ENCODE peak calls at places on chromosomes 16 and 17, in seven cellular contexts. H, P, U, K, E, B and A are unnamed samples.

GRCh38 chr17:77741109-77741508 is 217.4 kb upstream of the TNRC6C start:
- DNase-seq in H (no peak), P (no peak), U (no peak), K (no peak), E (no peak), B (no peak), A (no peak)

GRCh38 chr16:89365044-89365467 is 125.3 kb downstream of the ANKRD11 start:
- DNase-seq in H (no peak), P (no peak), U (no peak), K (no peak), E (no peak), B (no peak), A (no peak)

GRCh38 chr16:85234310-85235235 is 122.3 kb upstream of the CIBAR2 start:
- DNase-seq in H (peak), P (peak), U (peak), K (peak), E (peak), B (no peak), A (peak)

GRCh38 chr16:31129568-31130335 is 5.8 kb downstream of the PRSS8 start:
- DNase-seq in H (no peak), P (no peak), U (peak), K (peak), E (no peak), B (no peak), A (peak)

GRCh38 chr16:76583466-76583865 is 306.3 kb downstream of the CNTNAP4 start:
- DNase-seq in H (no peak), P (no peak), U (peak), K (peak), E (no peak), B (no peak), A (no peak)

GRCh38 chr16:62135903-62136302 is 99.7 kb upstream of the CDH8 start:
- DNase-seq in H (no peak), P (no peak), U (no peak), K (no peak), E (no peak), B (no peak), A (no peak)

GRCh38 chr16:4783951-4784336 is 4.2 kb downstream of the SEPTIN12 start:
- DNase-seq in H (no peak), P (no peak), U (no peak), K (no peak), E (no peak), B (no peak), A (no peak)

GRCh38 chr17:20010099-20010863 is 1.1 kb downstream of the SPECC1 start:
- DNase-seq in H (peak), P (peak), U (peak), K (peak), E (no peak), B (no peak), A (peak)

GRCh38 chr17:58172369-58173071 is 5.7 kb downstream of the OR4D2 start:
- DNase-seq in H (no peak), P (peak), U (no peak), K (no peak), E (no peak), B (peak), A (no peak)

GRCh38 chr17:27797390-27798091 is 2.8 kb downstream of the NOS2 start:
- DNase-seq in H (peak), P (peak), U (no peak), K (no peak), E (no peak), B (no peak), A (no peak)

GRCh38 chr16:57062329-57062728 is 30.1 kb upstream of the CPNE2 start:
- DNase-seq in H (no peak), P (peak), U (no peak), K (no peak), E (no peak), B (no peak), A (no peak)

GRCh38 chr16:57061084-57061905 is 31.1 kb upstream of the CPNE2 start:
- DNase-seq in H (peak), P (peak), U (peak), K (peak), E (peak), B (no peak), A (peak)

GRCh38 chr16:57058291-57058861 is 34.0 kb upstream of the CPNE2 start:
- DNase-seq in H (no peak), P (no peak), U (no peak), K (no peak), E (no peak), B (no peak), A (no peak)

GRCh38 chr16:57064995-57065394 is 27.4 kb upstream of the CPNE2 start:
- DNase-seq in H (no peak), P (no peak), U (no peak), K (no peak), E (no peak), B (no peak), A (no peak)

DNA sequence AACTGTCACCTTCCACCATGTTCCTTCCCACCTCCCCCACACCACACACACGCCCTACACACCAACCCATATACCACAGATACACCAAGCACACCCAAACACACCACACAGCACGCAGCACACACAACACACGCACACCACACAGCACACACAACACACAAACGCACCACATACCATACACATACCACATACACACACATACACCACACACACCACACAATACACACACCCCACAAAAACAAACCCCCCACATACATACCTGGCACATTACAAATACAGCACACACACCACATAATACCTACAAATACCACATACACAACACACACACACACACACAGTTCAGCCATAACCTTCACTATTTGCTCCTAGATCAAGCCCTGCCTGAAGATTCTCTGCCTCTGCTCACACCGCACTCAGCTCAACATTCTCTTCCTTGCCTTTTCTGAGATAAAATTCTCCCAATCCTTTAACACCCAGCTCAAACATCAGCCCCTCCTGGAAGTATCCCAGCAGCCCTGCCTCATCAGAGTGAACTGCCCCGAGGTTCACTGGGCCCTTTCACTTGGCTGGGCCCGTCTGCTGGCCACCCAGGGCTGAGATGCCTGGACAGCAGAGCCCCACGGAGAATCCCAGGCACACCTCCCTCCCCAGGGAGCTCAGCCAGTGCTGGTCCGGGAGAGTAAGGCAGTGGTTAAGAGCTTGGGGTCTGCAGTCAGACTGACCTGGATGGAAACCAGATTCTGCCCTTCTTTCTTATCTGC is 31.9 kb upstream of the CPNE2 start:
- DNase-seq in H (no peak), P (no peak), U (no peak), K (no peak), E (no peak), B (no peak), A (no peak)
- TF ChIP-seq POLR2A in H (no peak), P (no peak), U (no peak), K (no peak), E (no peak), B (peak), A (no peak)

GRCh38 chr17:10055251-10055975 is 143.0 kb downstream of the GAS7 start:
- DNase-seq in H (no peak), P (no peak), U (no peak), K (no peak), E (no peak), B (no peak), A (no peak)

GRCh38 chr17:10061131-10061581 is 137.2 kb downstream of the GAS7 start:
- DNase-seq in H (no peak), P (no peak), U (no peak), K (no peak), E (peak), B (no peak), A (no peak)

GRCh38 chr17:10060526-10060925 is 137.9 kb downstream of the GAS7 start:
- DNase-seq in H (no peak), P (no peak), U (no peak), K (no peak), E (no peak), B (no peak), A (no peak)

GRCh38 chr17:10059684-10060211 is 138.7 kb downstream of the GAS7 start:
- DNase-seq in H (peak), P (no peak), U (peak), K (no peak), E (no peak), B (peak), A (no peak)

GRCh38 chr17:10058924-10059683 is 139.3 kb downstream of the GAS7 start:
- DNase-seq in H (no peak), P (no peak), U (no peak), K (no peak), E (no peak), B (peak), A (no peak)
- TF ChIP-seq POLR2A in H (no peak), P (no peak), U (no peak), K (no peak), E (no peak), B (no peak), A (no peak)

DNA sequence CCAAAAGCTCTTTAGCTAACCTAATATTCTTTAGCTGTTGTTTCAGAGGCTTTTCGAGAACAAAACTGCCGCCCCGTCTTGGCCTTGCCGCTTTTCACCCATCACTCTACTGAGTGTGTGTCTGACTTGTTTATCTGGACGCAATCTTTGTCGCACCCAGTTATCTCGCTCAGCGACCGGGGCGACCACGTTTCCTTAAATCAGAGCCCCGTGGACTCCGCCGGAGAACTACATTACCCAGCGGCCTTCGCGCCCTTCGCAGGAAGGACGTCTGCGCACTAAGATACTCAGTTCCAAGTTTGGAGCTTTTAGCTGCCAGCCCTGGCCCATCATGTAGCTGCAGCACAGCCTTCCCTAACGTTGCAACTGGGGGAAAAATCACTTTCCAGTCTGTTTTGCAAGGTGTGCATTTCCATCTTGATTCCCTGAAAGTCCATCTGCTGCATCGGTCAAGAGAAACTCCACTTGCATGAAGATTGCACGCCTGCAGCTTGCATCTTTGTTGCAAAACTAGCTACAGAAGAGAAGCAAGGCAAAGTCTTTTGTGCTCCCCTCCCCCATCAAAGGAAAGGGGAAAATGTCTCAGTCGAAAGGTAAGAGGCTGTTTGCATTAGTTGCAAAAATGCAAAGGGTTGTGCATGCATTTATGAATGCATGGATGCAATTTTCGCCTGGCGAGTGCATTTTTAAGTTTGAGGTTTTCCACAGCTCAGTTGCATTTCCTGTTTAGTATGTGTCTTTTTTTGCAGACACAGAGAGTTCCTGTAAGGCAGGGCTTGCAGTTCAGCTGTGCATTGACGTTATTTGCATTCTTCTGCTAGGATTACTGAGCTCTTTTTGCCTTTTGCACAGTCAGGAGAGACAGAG is at the start of gene MAP2K6:
- DNase-seq in H (peak), P (peak), U (peak), K (peak), E (peak), B (peak), A (peak)
- TF ChIP-seq POLR2A in H (no peak), P (peak), U (no peak), K (no peak), E (no peak), B (peak), A (no peak)

DNA sequence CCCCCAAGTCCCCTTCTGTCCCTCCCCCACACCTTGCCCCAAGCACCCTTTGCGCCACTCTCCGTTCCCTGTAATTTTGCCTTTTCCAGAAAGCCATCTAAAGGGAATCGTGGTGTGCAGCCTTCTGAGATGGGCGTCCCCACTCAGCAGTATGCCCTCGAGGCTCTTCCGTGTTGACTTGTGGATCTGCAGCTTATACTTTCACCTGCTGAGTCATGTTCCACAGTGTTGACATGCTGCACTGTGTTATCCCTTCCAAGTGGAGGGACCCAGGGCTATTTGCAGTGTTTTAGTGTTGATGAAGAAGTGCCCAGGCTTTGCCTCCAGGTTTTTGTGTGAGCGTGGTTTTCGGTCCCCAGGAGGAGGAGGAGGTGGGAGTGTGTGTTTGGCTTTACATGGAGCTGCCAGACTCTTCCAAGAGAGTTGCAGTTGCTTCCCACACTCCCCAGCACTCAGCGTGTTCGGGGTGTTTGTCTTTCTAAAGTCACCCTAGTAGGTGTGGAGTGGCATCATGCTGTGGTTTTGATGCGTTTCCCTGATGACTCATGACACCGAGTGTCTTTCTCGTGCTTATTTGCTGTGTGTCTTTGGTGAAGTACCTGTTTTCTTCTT is 32.1 kb upstream of the JPT2 start:
- DNase-seq in H (no peak), P (peak), U (no peak), K (no peak), E (no peak), B (no peak), A (no peak)
- TF ChIP-seq POLR2A in H (no peak), P (no peak), U (no peak), K (no peak), E (no peak), B (no peak), A (no peak)

GRCh38 chr16:1333854-1334719 is 642 bp downstream of the BAIAP3 start:
- DNase-seq in H (no peak), P (no peak), U (no peak), K (no peak), E (no peak), B (no peak), A (no peak)

GRCh38 chr16:1334739-1335138 is 1.3 kb downstream of the BAIAP3 start:
- DNase-seq in H (no peak), P (no peak), U (no peak), K (no peak), E (no peak), B (no peak), A (no peak)

GRCh38 chr16:1335996-1336395 is 2.6 kb downstream of the BAIAP3 start:
- DNase-seq in H (no peak), P (no peak), U (no peak), K (no peak), E (no peak), B (no peak), A (no peak)

GRCh38 chr16:1336619-1337018 is 3.2 kb downstream of the BAIAP3 start:
- DNase-seq in H (no peak), P (no peak), U (no peak), K (no peak), E (no peak), B (no peak), A (no peak)

GRCh38 chr16:1335211-1335971 is 1.9 kb downstream of the BAIAP3 start:
- DNase-seq in H (peak), P (no peak), U (no peak), K (peak), E (no peak), B (no peak), A (no peak)
- TF ChIP-seq POLR2A in H (no peak), P (no peak), U (no peak), K (no peak), E (no peak), B (no peak), A (no peak)

GRCh38 chr17:4739122-4740024 is at the start of the genes CXCL16 and ZMYND15:
- DNase-seq in H (peak), P (no peak), U (peak), K (peak), E (no peak), B (no peak), A (peak)
- TF ChIP-seq POLR2A in H (peak), P (peak), U (no peak), K (peak), E (no peak), B (no peak), A (peak)

GRCh38 chr17:76141212-76142043 is at the start of gene FOXJ1:
- DNase-seq in H (peak), P (peak), U (peak), K (peak), E (peak), B (peak), A (peak)
- TF ChIP-seq POLR2A in H (no peak), P (no peak), U (no peak), K (no peak), E (no peak), B (no peak), A (no peak)

DNA sequence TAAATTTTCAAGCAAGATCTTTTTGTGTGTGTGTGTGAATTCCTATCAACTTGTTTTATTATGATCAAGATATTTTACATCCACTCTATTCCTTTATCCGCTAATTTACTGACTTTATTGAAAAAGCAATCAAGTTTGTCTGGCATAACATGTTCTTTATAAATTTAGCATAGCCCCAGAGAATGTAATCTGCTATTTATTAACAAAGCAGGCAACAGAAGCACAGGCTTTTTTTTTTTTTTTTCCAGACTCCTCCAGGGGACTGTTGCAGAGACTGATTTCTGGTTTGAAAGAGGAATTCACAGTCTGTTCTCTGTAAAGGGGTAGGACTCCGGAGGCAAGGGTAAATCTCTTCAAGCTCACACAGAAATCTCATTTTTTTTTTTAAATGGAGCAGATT is 1386.4 kb upstream of the CDH8 start:
- DNase-seq in H (no peak), P (no peak), U (no peak), K (no peak), E (no peak), B (no peak), A (no peak)
- TF ChIP-seq POLR2A in H (no peak), P (no peak), U (no peak), K (no peak), E (no peak), B (no peak), A (no peak)